ENCODE peak calls at places on chromosomes 1 and 21, in four cellular contexts. J, T, S and N are unnamed samples.

GRCh38 chr1:214124281-214124805 is 136.6 kb downstream of the PROX1 start:
- DNase-seq in J (no peak), T (no peak), S (no peak), N (no peak)

GRCh38 chr1:219837274-219837993 is 90.9 kb downstream of the SLC30A10 start:
- DNase-seq in J (no peak), T (no peak), S (peak), N (peak)

GRCh38 chr1:42370876-42371549 is 9.6 kb upstream of the RIMKLA start:
- DNase-seq in J (no peak), T (no peak), S (no peak), N (no peak)

GRCh38 chr1:226787071-226787470 is 48.0 kb upstream of the ITPKB start:
- DNase-seq in J (no peak), T (no peak), S (no peak), N (no peak)

GRCh38 chr1:227330709-227331108 is 12.4 kb upstream of the CDC42BPA start:
- DNase-seq in J (no peak), T (no peak), S (no peak), N (no peak)

GRCh38 chr1:50853325-50853724 is 106.7 kb downstream of the FAF1 start:
- DNase-seq in J (no peak), T (no peak), S (no peak), N (no peak)

GRCh38 chr1:36339615-36340014 is 16.2 kb upstream of the EVA1B start:
- DNase-seq in J (no peak), T (no peak), S (no peak), N (no peak)

GRCh38 chr1:47257224-47257623 is 25.2 kb upstream of the TAL1 start:
- DNase-seq in J (no peak), T (no peak), S (no peak), N (no peak)

GRCh38 chr1:2115922-2116341 is 65.7 kb downstream of the PRKCZ start:
- DNase-seq in J (no peak), T (no peak), S (no peak), N (no peak)

GRCh38 chr1:205810448-205811157 is 2.4 kb downstream of the SLC41A1 start:
- DNase-seq in J (no peak), T (no peak), S (no peak), N (no peak)

GRCh38 chr1:170296642-170297041 is 150.9 kb downstream of the NTMT2 start:
- DNase-seq in J (no peak), T (no peak), S (no peak), N (no peak)

GRCh38 chr1:113247355-113247754 is 143.0 kb upstream of the MAGI3 start:
- DNase-seq in J (no peak), T (no peak), S (no peak), N (no peak)

GRCh38 chr1:6941786-6942185 is 156.5 kb downstream of the CAMTA1 start:
- DNase-seq in J (no peak), T (no peak), S (no peak), N (no peak)

GRCh38 chr1:16607433-16607851 is 5.9 kb downstream of the NBPF1 start:
- DNase-seq in J (no peak), T (no peak), S (no peak), N (no peak)

GRCh38 chr1:109979489-109980091 is 5.0 kb upstream of the AHCYL1 start:
- DNase-seq in J (no peak), T (no peak), S (no peak), N (no peak)

GRCh38 chr1:15992187-15992553 is 11.9 kb upstream of the SRARP start:
- DNase-seq in J (no peak), T (no peak), S (no peak), N (no peak)

GRCh38 chr1:224181453-224181810 is 1.6 kb upstream of the DEGS1 start:
- DNase-seq in J (no peak), T (no peak), S (no peak), N (no peak)

GRCh38 chr1:20447794-20448193 is 38.2 kb downstream of the CAMK2N1 start:
- DNase-seq in J (no peak), T (no peak), S (no peak), N (no peak)

GRCh38 chr1:173062156-173062938 is 11.6 kb upstream of the TNFSF18 start:
- DNase-seq in J (no peak), T (no peak), S (peak), N (no peak)

GRCh38 chr1:18668750-18669404 is 38.2 kb downstream of the PAX7 start:
- DNase-seq in J (no peak), T (no peak), S (no peak), N (no peak)

GRCh38 chr21:28801906-28802305 is 190.8 kb downstream of the LTN1 start:
- DNase-seq in J (no peak), T (no peak), S (no peak), N (no peak)

GRCh38 chr1:93502561-93502960 is 54.6 kb downstream of the FNBP1L start:
- DNase-seq in J (no peak), T (no peak), S (no peak), N (no peak)

GRCh38 chr1:36731226-36732037 is 248.7 kb upstream of the CSF3R start:
- DNase-seq in J (no peak), T (no peak), S (no peak), N (no peak)

GRCh38 chr1:206590025-206590834 is 22.0 kb downstream of the EIF2D start:
- DNase-seq in J (peak), T (no peak), S (no peak), N (no peak)

GRCh38 chr1:243818978-243819377 is 31.1 kb downstream of the AKT3 start:
- DNase-seq in J (no peak), T (no peak), S (no peak), N (no peak)

GRCh38 chr1:21668232-21669032 is 725 bp downstream of the RAP1GAP start:
- DNase-seq in J (no peak), T (no peak), S (no peak), N (no peak)

GRCh38 chr1:210438928-210439841 is 110.5 kb downstream of the HHAT start:
- DNase-seq in J (no peak), T (no peak), S (peak), N (no peak)

GRCh38 chr1:92169161-92169560 is 48.6 kb upstream of the C1orf146 start:
- DNase-seq in J (no peak), T (no peak), S (no peak), N (no peak)

GRCh38 chr1:203117611-203118575 is 9.6 kb upstream of the ADORA1 start:
- DNase-seq in J (no peak), T (no peak), S (peak), N (peak)

GRCh38 chr21:35102488-35103407 is 53.6 kb upstream of the RUNX1 start:
- DNase-seq in J (no peak), T (peak), S (no peak), N (peak)

GRCh38 chr1:105137543-105138444 is 1388.1 kb downstream of the AMY1C start:
- DNase-seq in J (no peak), T (no peak), S (no peak), N (no peak)

GRCh38 chr1:204141131-204141530 is 10.7 kb downstream of the ETNK2 start:
- DNase-seq in J (no peak), T (no peak), S (no peak), N (no peak)